ENCODE peak calls at places on chromosomes 1 and 21, in five cellular contexts. M is PC-3; Y is endothelial cell of umbilical vein; K is CD8-positive, alpha-beta T cell; A is right cardiac atrium. B is an unnamed sample.

GRCh38 chr1:167594827-167595226 is 35.2 kb upstream of the RCSD1 start:
- DNase-seq in M (no peak), Y (no peak), K (no peak), A (no peak), B (no peak)

GRCh38 chr1:164576311-164577271 is 17.6 kb downstream of the PBX1 start:
- DNase-seq in M (no peak), Y (no peak), K (no peak), A (peak; percentile 77), B (no peak)

GRCh38 chr1:58597076-58597475 is 20.0 kb upstream of the TACSTD2 start:
- DNase-seq in M (no peak), Y (no peak), K (no peak), A (no peak), B (no peak)

GRCh38 chr1:111789666-111790316 is 34.1 kb downstream of the DDX20 start:
- DNase-seq in M (no peak), Y (no peak), K (no peak), A (no peak), B (no peak)

GRCh38 chr1:97814121-97814520 is 106.7 kb downstream of the DPYD start:
- DNase-seq in M (peak; percentile 59), Y (no peak), K (no peak), A (no peak), B (no peak)

GRCh38 chr1:158177705-158178450 is 2.8 kb upstream of the CD1D start:
- DNase-seq in M (peak; percentile 70), Y (peak; percentile 41), K (no peak), A (peak; percentile 98), B (no peak)

GRCh38 chr1:162757476-162757875 is 33.0 kb upstream of the HSD17B7 start:
- DNase-seq in M (no peak), Y (peak; percentile 39), K (no peak), A (no peak), B (no peak)

GRCh38 chr1:173427146-173428054 is 49.7 kb upstream of the PRDX6 start:
- DNase-seq in M (peak; percentile 76), Y (no peak), K (no peak), A (no peak), B (no peak)

GRCh38 chr1:213120961-213121360 is 69.9 kb downstream of the RPS6KC1 start:
- DNase-seq in M (no peak), Y (no peak), K (no peak), A (no peak), B (no peak)

GRCh38 chr1:227924838-227925574 is 22.7 kb downstream of the WNT9A start:
- DNase-seq in M (peak; percentile 41), Y (no peak), K (no peak), A (peak; percentile 56), B (no peak)

GRCh38 chr1:211638723-211639122 is 36.7 kb downstream of the NEK2 start:
- DNase-seq in M (no peak), Y (no peak), K (no peak), A (no peak), B (no peak)

GRCh38 chr1:94514095-94514727 is 27.3 kb downstream of the F3 start:
- DNase-seq in M (peak; percentile 53), Y (peak; percentile 46), K (no peak), A (no peak), B (no peak)

GRCh38 chr1:156912861-156913808 is 7.3 kb upstream of the LRRC71 start:
- DNase-seq in M (no peak), Y (no peak), K (no peak), A (peak; percentile 58), B (no peak)

GRCh38 chr21:45539796-45540600 is 2.2 kb downstream of the SLC19A1 start:
- DNase-seq in M (no peak), Y (no peak), K (no peak), A (peak; percentile 49), B (no peak)

GRCh38 chr1:30422251-30422650 is 301.1 kb downstream of the MATN1 start:
- DNase-seq in M (no peak), Y (no peak), K (no peak), A (no peak), B (no peak)

GRCh38 chr1:93907718-93908117 is 1.5 kb downstream of the GCLM start:
- DNase-seq in M (peak; percentile 54), Y (peak; percentile 51), K (no peak), A (no peak), B (no peak)

GRCh38 chr1:90781429-90782020 is 64.4 kb upstream of the BARHL2 start:
- DNase-seq in M (no peak), Y (no peak), K (no peak), A (no peak), B (no peak)

GRCh38 chr1:90779573-90779972 is 62.5 kb upstream of the BARHL2 start:
- DNase-seq in M (no peak), Y (no peak), K (no peak), A (no peak), B (no peak)

GRCh38 chr1:90782046-90782445 is 64.9 kb upstream of the BARHL2 start:
- DNase-seq in M (no peak), Y (no peak), K (no peak), A (no peak), B (no peak)

GRCh38 chr1:90783181-90783580 is 66.1 kb upstream of the BARHL2 start:
- DNase-seq in M (no peak), Y (no peak), K (no peak), A (no peak), B (no peak)

DNA sequence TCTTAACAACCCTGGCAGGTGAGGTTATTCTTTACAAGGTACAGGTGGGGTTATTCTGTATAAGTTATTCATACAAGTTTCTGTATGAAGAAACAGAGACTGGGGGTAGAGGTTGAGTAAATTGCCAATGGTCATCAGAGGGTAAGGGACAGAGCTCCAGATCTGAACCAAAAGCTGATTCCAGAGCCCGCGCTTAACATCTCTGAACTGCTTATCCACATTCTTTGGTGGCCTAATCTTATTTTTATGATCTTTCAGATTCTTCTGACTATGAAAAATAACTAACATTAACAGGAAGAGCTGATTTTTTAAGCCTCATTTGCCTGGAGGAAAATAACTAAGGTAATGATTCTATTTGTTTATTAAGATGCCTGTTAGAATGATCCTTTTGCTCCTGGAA is 63.9 kb upstream of the BARHL2 start:
- DNase-seq in M (no peak), Y (no peak), K (no peak), A (no peak), B (no peak)
- H3K9me3 ChIP-seq in M (no peaks in the 10 kb centered on the region), Y (no peaks in the 10 kb centered on the region), K (no peaks in the 10 kb centered on the region), A (no peaks in the 10 kb centered on the region), B (no peaks in the 10 kb centered on the region)

GRCh38 chr1:3194760-3195479 is 125.9 kb downstream of the PRDM16 start:
- DNase-seq in M (no peak), Y (no peak), K (no peak), A (no peak), B (no peak)

GRCh38 chr1:3192359-3192758 is 123.4 kb downstream of the PRDM16 start:
- DNase-seq in M (no peak), Y (no peak), K (no peak), A (no peak), B (no peak)

GRCh38 chr1:3195480-3195815 is 126.4 kb downstream of the PRDM16 start:
- DNase-seq in M (no peak), Y (no peak), K (no peak), A (no peak), B (no peak)

GRCh38 chr1:3192825-3193224 is 123.8 kb downstream of the PRDM16 start:
- DNase-seq in M (peak; percentile 13), Y (no peak), K (no peak), A (no peak), B (no peak)

DNA sequence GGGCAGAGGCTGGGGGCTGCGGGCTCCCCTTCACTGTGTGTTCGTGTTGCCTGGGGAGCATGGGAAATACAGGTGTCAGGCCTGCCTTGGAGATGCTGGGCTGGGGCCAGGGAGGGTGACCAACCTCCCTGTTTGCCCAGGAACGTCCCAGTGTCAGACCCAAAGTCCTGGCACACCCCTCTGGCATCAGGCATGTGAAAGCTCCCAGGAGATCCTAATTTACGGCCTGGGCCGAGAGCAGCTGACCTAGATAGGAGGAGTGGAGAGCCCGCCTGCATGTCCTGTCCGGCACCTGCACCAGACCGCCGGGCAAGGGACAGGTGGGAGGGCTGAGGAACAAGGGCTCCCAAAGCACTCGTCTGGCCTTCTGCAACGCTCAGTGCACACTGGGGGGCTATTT is 124.8 kb downstream of the PRDM16 start:
- DNase-seq in M (no peak), Y (no peak), K (no peak), A (no peak), B (no peak)
- H3K9me3 ChIP-seq in M (peaks cover 6% of the 10 kb centered on the region), Y (peaks cover 2% of the 10 kb centered on the region), K (no peaks in the 10 kb centered on the region), A (no peaks in the 10 kb centered on the region), B (no peaks in the 10 kb centered on the region)

DNA sequence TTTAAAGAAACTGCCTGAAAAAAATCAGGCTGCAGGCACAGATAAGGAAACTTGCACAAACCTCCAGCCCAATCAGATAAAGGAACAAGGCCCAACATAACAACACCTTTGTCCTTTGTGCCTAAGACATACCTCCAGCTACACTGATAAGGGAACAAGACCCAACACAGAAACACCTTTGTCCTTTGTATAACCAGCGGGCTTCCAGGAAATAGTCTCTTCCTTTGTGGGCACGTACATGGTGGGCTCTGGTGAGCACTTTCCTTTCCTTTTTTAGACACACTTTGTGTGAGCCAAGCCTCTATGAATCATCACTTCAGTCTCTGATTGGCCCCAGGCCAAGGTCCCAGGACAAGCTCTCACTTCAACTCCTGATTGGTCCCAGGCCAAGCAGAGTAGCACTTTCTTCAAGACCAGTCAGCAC is 23.6 kb downstream of the ZNF670 start:
- DNase-seq in M (no peak), Y (peak; percentile 71), K (no peak), A (no peak), B (no peak)
- H3K9me3 ChIP-seq in M (peaks cover 73% of the 10 kb centered on the region), Y (no peaks in the 10 kb centered on the region), K (peaks cover 31% of the 10 kb centered on the region), A (no peaks in the 10 kb centered on the region), B (peaks cover 12% of the 10 kb centered on the region)

DNA sequence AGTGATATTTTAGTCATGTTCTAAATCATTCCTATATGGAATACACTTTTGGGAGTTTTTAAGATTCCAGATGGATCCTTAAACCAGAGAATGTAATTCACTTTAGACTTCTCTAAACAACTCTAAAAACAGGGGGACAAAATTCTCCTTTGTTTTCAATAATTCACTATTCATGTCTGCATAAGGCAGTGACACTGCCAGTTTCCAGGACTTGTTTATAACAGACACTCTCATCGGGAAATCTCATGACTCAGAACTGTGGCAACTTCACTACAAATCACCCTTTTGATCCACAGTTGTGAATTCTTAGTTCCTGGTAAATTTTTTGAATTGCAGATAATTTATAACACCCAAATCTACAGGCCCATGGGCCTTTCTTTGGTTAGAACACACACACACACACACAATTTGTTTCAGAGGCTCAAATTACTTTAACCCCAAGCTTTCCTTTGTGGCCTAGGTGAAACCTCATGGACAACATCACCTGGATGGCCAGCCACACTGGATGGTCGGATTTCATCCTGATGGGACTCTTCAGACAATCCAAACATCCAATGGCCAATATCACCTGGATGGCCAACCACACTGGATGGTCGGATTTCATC is at the start of gene OR2T4:
- DNase-seq in M (no peak), Y (no peak), K (no peak), A (no peak), B (no peak)
- H3K9me3 ChIP-seq in M (peaks cover 6% of the 10 kb centered on the region), Y (peaks cover 9% of the 10 kb centered on the region), K (no peaks in the 10 kb centered on the region), A (no peaks in the 10 kb centered on the region), B (peaks cover 4% of the 10 kb centered on the region)